ENCODE peak calls at places on chromosomes 16 and 17, in four cellular contexts. H is mucosa of descending colon, W is Peyer's patch, V is keratinocyte. O is an unnamed sample.

GRCh38 chr16:81912395-81912794 is 98.9 kb downstream of the SDR42E1 start:
- DNase-seq in H (no peak), W (no peak), V (no peak), O (no peak)

GRCh38 chr17:8066841-8067775 is 20.4 kb downstream of the ALOX12B start:
- DNase-seq in H (no peak), W (no peak), V (no peak), O (no peak)

GRCh38 chr17:9512323-9513168 is 63.1 kb downstream of the STX8 start:
- DNase-seq in H (no peak), W (no peak), V (peak; percentile 13), O (no peak)

GRCh38 chr16:53094013-53094630 is 39.3 kb downstream of the CHD9 start:
- DNase-seq in H (peak; percentile 90), W (peak; percentile 86), V (no peak), O (peak; percentile 87)

GRCh38 chr17:79339311-79339710 is 264.7 kb downstream of the ENGASE start:
- DNase-seq in H (no peak), W (no peak), V (no peak), O (no peak)

GRCh38 chr17:2416010-2416734 is 15.3 kb upstream of the MNT start:
- DNase-seq in H (peak; percentile 94), W (peak; percentile 92), V (no peak), O (no peak)

GRCh38 chr17:72614871-72615626 is 477.4 kb downstream of the SLC39A11 start:
- DNase-seq in H (peak; percentile 75), W (peak; percentile 72), V (no peak), O (no peak)

GRCh38 chr17:43530303-43531081 is 15.6 kb downstream of the ETV4 start:
- DNase-seq in H (peak; percentile 49), W (peak; percentile 56), V (no peak), O (no peak)

GRCh38 chr16:66511615-66512500 is 38.1 kb downstream of the TK2 start:
- DNase-seq in H (peak; percentile 22), W (peak; percentile 33), V (no peak), O (no peak)

GRCh38 chr17:77470800-77471733 is 330.3 kb downstream of the SEC14L1 start:
- DNase-seq in H (no peak), W (no peak), V (no peak), O (no peak)
- TF ChIP-seq CTCF in H (no peak), W (no peak), V (no peak), O (no peak)

DNA sequence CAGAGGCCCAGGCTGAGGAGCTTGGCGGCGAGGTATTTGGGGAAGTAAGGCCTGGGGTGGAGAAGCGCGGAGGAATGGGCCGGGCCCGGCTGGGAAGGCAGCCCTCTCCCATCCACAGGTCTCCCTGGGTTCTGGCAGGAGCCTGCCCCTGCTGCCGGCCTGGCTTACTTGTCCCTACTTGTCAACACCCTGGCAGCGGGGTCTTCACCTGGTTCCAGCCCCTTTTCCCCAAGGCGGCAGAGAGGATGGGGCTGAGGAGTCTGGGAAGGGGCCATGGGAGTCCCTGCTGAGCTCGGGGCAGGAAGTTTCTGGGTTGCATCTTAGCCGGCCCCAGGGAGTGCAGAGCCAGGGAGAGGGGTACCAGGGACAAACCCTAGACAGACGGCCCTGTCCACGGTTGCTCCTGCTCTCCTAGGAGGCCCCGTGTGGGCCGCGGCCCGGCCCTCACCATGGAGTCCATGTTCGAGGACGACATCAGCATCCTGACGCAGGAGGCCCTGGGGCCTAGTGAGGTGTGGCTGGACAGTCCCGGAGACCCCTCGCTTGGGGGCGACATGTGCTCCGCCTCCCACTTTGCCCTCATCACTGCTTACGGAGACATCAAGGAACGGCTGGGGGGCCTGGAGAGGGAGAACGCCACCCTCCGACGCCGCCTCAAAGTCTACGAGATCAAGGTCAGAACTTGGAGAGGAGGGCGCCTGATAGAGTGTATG is 1.9 kb downstream of the TBKBP1 start:
- DNase-seq in H (no peak), W (peak; percentile 37), V (no peak), O (no peak)
- H3K4me3 ChIP-seq in H (no peak overlapping the region), W (peak overlapping the region; percentile 95), V (peak overlapping the region; percentile 69), O (no peak overlapping the region)

GRCh38 chr16:87702325-87702811 is 63.4 kb downstream of the KLHDC4 start:
- DNase-seq in H (peak; percentile 39), W (no peak), V (no peak), O (no peak)
- TF ChIP-seq CTCF in H (no peak), W (peak; percentile 22), V (no peak), O (peak; percentile 41)

DNA sequence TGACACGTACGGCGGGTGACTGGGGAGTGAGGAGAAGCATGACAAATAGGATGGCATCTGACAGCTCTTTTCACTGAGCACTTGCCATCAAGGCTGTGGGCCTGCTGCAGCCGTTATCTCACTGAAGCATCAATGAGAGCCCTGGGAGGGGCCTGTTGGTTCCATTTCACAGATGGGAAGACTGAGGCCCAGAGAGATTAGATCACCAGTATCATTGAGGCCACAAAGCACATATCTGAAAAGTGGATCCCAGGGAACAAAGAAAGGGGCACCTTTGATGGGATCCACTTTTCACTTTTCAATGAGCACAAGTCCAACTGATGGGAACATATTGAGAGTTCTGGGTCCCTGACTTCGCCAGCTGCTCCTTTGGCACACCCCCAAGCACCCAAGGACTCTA is 144.4 kb upstream of the LHX1 start:
- DNase-seq in H (no peak), W (no peak), V (no peak), O (no peak)
- H3K4me3 ChIP-seq in H (no peak overlapping the region), W (no peak overlapping the region), V (no peak overlapping the region), O (no peak overlapping the region)

GRCh38 chr16:87661561-87661960 is 59.3 kb downstream of the JPH3 start:
- DNase-seq in H (peak; percentile 40), W (no peak), V (no peak), O (no peak)
- TF ChIP-seq CTCF in H (no peak), W (no peak), V (no peak), O (no peak)

DNA sequence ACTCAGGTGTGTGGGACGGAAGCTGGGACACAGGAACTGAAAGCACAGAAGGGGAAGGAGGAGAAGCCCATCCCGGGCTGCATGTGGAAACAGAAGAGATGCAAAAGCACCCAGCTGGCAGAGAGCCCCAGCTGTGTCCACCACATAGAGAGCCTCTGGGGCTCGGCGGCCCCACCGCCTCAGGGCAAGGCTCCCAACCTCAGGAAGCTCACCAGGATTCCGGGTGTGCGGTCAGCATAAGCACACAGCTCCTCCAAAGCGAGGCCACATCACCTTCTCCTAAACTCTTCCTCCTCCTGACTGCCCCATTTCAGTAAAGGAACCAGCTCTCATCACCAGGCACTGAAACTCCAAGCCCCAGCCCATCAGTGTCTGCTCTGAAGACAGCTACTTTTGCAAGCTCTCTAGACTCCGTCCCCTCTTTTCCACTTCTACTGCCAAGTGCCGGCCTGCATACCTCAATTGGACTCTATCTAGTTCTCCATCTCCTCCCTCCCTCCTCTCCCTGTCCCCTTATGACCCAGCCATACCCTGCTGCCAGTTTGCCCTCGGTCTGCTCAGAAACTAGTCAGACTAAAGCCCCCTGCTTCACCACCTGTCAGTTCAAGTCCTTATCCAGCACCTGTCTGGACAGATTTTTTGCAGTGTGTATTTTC is 6.0 kb downstream of the ST3GAL2 start:
- DNase-seq in H (no peak), W (no peak), V (no peak), O (no peak)
- H3K4me3 ChIP-seq in H (no peak overlapping the region), W (no peak overlapping the region), V (no peak overlapping the region), O (no peak overlapping the region)

GRCh38 chr16:46972971-46973456 is 460 bp downstream of the DNAJA2 start:
- DNase-seq in H (peak; percentile 74), W (peak; percentile 72), V (no peak), O (no peak)

GRCh38 chr16:46972429-46972970 is 974 bp downstream of the DNAJA2 start:
- DNase-seq in H (no peak), W (no peak), V (no peak), O (no peak)

GRCh38 chr16:46974352-46974751 is 878 bp upstream of the DNAJA2 start:
- DNase-seq in H (no peak), W (no peak), V (no peak), O (no peak)

GRCh38 chr16:46975165-46975564 is 1.7 kb upstream of the DNAJA2 start:
- DNase-seq in H (no peak), W (no peak), V (no peak), O (no peak)

GRCh38 chr16:46973457-46974324 is at the start of gene DNAJA2:
- DNase-seq in H (peak; percentile 96), W (peak; percentile 96), V (no peak), O (no peak)
- TF ChIP-seq CTCF in H (no peak), W (no peak), V (no peak), O (no peak)

DNA sequence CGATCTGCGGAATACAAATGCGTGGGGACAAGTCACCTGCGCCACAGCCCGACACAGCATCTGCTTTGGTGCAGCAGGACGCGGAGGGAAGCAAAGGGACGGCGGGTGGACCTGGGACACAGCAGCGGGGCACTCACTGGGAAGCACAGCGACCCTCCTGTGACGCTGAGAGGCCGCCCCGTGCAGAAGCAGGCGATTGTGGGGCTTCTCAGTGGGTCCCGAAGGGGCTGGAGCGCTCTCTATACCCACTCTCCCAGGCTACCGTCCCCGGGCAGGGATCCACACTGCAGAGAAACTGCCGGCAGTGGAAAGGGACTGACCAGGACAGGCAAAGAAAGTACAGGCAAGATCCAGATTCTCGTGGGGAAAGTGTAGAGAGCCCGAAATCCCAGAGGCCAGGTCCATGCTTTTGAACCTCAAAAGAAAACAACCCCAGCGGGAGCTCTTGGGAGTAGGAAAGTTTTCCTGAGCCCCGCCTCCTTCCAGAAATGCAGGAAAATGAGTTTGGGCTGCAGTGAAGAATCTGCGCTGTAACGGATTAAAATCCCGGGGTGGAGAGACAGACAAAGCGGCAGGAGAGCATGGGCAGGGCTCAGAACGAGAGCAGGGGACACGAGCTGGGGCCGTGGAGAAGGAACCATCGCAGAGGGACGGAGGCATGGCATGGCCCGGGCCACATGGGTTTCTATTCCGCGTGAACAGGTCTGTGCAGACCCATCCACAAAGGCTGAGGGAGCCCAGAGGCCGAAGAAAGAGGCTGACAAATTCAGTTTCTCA is 12.7 kb downstream of the COX4I1 start:
- DNase-seq in H (no peak), W (peak; percentile 43), V (no peak), O (no peak)
- H3K4me3 ChIP-seq in H (no peak overlapping the region), W (no peak overlapping the region), V (no peak overlapping the region), O (no peak overlapping the region)